ENCODE peak calls at places on chromosomes 7 and 10, in eight cellular contexts. H is upper lobe of right lung; X is fibroblast of lung; I is PC-3; T is effector memory CD4-positive, alpha-beta T cell; V is K562; D is endodermal cell; G is cardiac muscle cell. U is an unnamed sample.
A peak's percentile ranks its signal among the peaks of the same experiment; 100 is the strongest.

GRCh38 chr7:114789161-114789560 is 132.7 kb upstream of the MDFIC start:
- DNase-seq in T (no peak), I (peak; percentile 60), D (no peak), G (peak; percentile 28), X (peak; percentile 47), V (no peak), H (no peak), U (no peak)

GRCh38 chr10:87921934-87922688 is 58.7 kb downstream of the PTEN start:
- DNase-seq in I (no peak), D (no peak), V (no peak), X (no peak), T (no peak), G (no peak), H (no peak), U (no peak)

GRCh38 chr7:106952658-106953231 is 87.7 kb downstream of the PIK3CG start:
- DNase-seq in I (no peak), G (peak; percentile 7), X (no peak), D (peak; percentile 49), T (no peak), V (peak; percentile 85), H (no peak), U (no peak)

GRCh38 chr7:78433421-78433820 is 634.8 kb downstream of the PHTF2 start:
- DNase-seq in D (no peak), T (no peak), X (no peak), H (no peak), V (no peak), I (no peak), G (no peak), U (no peak)

GRCh38 chr7:148398844-148399365 is 191.7 kb upstream of the C7orf33 start:
- DNase-seq in H (no peak), V (no peak), D (no peak), G (no peak), T (no peak), X (no peak), I (peak; percentile 10), U (no peak)

GRCh38 chr7:16646427-16647081 is 573 bp downstream of the BZW2 start:
- DNase-seq in D (no peak), G (peak; percentile 24), I (peak; percentile 25), T (no peak), V (no peak), H (no peak), X (peak; percentile 11), U (peak; percentile 23)

GRCh38 chr10:1962025-1962424 is 224.7 kb upstream of the ADARB2 start:
- DNase-seq in T (no peak), I (no peak), D (peak; percentile 61), X (no peak), H (no peak), G (no peak), V (peak; percentile 10), U (no peak)

GRCh38 chr7:78539825-78540224 is 741.3 kb downstream of the PHTF2 start:
- DNase-seq in V (no peak), T (no peak), D (peak; percentile 57), X (no peak), H (no peak), I (no peak), G (no peak), U (no peak)

GRCh38 chr7:14747701-14748100 is 154.8 kb downstream of the DGKB start:
- DNase-seq in X (peak; percentile 24), G (peak; percentile 68), D (no peak), I (no peak), V (no peak), T (no peak), H (no peak), U (no peak)

GRCh38 chr10:4651404-4652037 is 174.5 kb upstream of the AKR1E2 start:
- DNase-seq in G (no peak), I (peak; percentile 24), V (no peak), H (no peak), X (peak; percentile 37), D (no peak), T (no peak), U (no peak)

GRCh38 chr10:27391325-27391724 is 112.8 kb upstream of the RAB18 start:
- DNase-seq in G (no peak), H (no peak), D (no peak), T (no peak), X (no peak), V (no peak), I (peak; percentile 81), U (no peak)

GRCh38 chr10:125157473-125157865 is 2.9 kb downstream of the CTBP2 start:
- DNase-seq in I (no peak), V (no peak), H (no peak), T (no peak), G (no peak), D (no peak), X (no peak), U (peak; percentile 10)

GRCh38 chr7:129825554-129826267 is 127.0 kb downstream of the UBE2H start:
- DNase-seq in I (peak; percentile 90), X (peak; percentile 58), D (peak; percentile 97), H (peak; percentile 95), T (peak; percentile 74), G (peak; percentile 71), V (peak; percentile 93), U (peak; percentile 93)

GRCh38 chr7:3075441-3075840 is 31.8 kb upstream of the CARD11 start:
- DNase-seq in X (no peak), V (no peak), D (no peak), G (no peak), H (no peak), T (no peak), I (no peak), U (no peak)
- H3K4me1 ChIP-seq in X (no peaks in the 10 kb centered on the region), V (no peaks in the 10 kb centered on the region), D (no peaks in the 10 kb centered on the region), G (no peaks in the 10 kb centered on the region), H (no peaks in the 10 kb centered on the region), T (no peaks in the 10 kb centered on the region), I (no peaks in the 10 kb centered on the region), U (no peaks in the 10 kb centered on the region)

GRCh38 chr10:100739516-100740368 is 5.6 kb upstream of the PAX2 start:
- DNase-seq in D (peak; percentile 89), V (no peak), T (no peak), H (peak; percentile 64), I (no peak), X (no peak), G (no peak), U (no peak)
- H3K4me1 ChIP-seq in D (peaks cover 18% of the 10 kb centered on the region), V (no peaks in the 10 kb centered on the region), T (peaks cover 27% of the 10 kb centered on the region), H (peaks cover 10% of the 10 kb centered on the region), I (no peaks in the 10 kb centered on the region), X (no peaks in the 10 kb centered on the region), G (no peaks in the 10 kb centered on the region), U (peaks cover 24% of the 10 kb centered on the region)

GRCh38 chr10:71888623-71889387 is 37.8 kb upstream of the PSAP start:
- DNase-seq in I (peak; percentile 42), G (peak; percentile 97), X (peak; percentile 85), V (peak; percentile 76), D (peak; percentile 79), T (no peak), H (peak; percentile 94), U (peak; percentile 83)

GRCh38 chr10:71889388-71889987 is 38.4 kb upstream of the PSAP start:
- DNase-seq in V (no peak), D (peak; percentile 61), X (no peak), H (no peak), G (no peak), T (no peak), I (peak; percentile 10), U (no peak)

GRCh38 chr10:71893258-71893815 is 42.3 kb upstream of the PSAP start:
- DNase-seq in G (no peak), V (no peak), I (no peak), D (no peak), T (no peak), X (no peak), H (no peak), U (no peak)

GRCh38 chr10:71891437-71891836 is 40.4 kb upstream of the PSAP start:
- DNase-seq in T (no peak), V (no peak), X (no peak), I (no peak), H (no peak), D (no peak), G (no peak), U (no peak)

DNA sequence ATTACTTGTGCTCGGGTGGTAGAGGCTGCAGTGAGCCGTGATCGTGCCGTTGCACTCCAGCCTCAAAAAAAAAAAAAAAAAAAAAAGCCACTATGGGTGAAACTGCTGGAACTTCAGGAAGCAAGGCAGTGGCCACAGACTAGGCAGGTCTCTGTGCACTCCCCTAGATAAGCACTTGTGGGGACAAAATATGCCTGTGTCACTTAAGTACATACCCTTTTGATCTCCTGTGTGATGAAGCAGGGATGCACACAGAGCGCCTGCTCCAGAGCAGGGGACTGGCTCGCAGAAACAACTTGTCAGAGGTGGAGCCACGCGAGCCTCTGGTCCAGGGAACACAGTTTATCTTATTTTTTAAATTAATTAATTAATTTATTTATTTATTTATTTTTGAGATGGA is 42.9 kb upstream of the PSAP start:
- DNase-seq in G (no peak), V (peak; percentile 91), I (no peak), D (no peak), T (no peak), X (no peak), H (no peak), U (no peak)
- H3K4me1 ChIP-seq in G (no peaks in the 10 kb centered on the region), V (peaks cover 21% of the 10 kb centered on the region), I (peaks cover 5% of the 10 kb centered on the region), D (no peaks in the 10 kb centered on the region), T (no peaks in the 10 kb centered on the region), X (no peaks in the 10 kb centered on the region), H (peaks cover 2% of the 10 kb centered on the region), U (peaks cover 5% of the 10 kb centered on the region)

GRCh38 chr7:5228066-5228465 is 38.0 kb downstream of the WIPI2 start:
- DNase-seq in H (no peak), G (no peak), T (no peak), V (no peak), X (no peak), I (no peak), D (no peak), U (no peak)
- H3K4me1 ChIP-seq in H (peaks cover 15% of the 10 kb centered on the region), G (peaks cover 7% of the 10 kb centered on the region), T (no peaks in the 10 kb centered on the region), V (no peaks in the 10 kb centered on the region), X (no peaks in the 10 kb centered on the region), I (no peaks in the 10 kb centered on the region), D (no peaks in the 10 kb centered on the region), U (peaks cover 19% of the 10 kb centered on the region)

GRCh38 chr10:132406750-132407149 is 9.8 kb downstream of the PWWP2B start:
- DNase-seq in T (no peak), G (no peak), V (no peak), H (no peak), I (no peak), D (no peak), X (no peak), U (no peak)

GRCh38 chr10:132405463-132405991 is 8.5 kb downstream of the PWWP2B start:
- DNase-seq in H (no peak), D (no peak), T (no peak), I (no peak), X (no peak), G (no peak), V (no peak), U (no peak)

GRCh38 chr10:132407243-132407746 is 10.3 kb downstream of the PWWP2B start:
- DNase-seq in G (no peak), D (no peak), X (no peak), T (no peak), V (no peak), H (peak; percentile 91), I (peak; percentile 17), U (peak; percentile 92)

GRCh38 chr10:132404911-132405462 is 8.0 kb downstream of the PWWP2B start:
- DNase-seq in I (no peak), H (peak; percentile 64), T (no peak), G (no peak), V (no peak), X (no peak), D (peak; percentile 88), U (no peak)

GRCh38 chr10:132406181-132406580 is 9.2 kb downstream of the PWWP2B start:
- DNase-seq in G (no peak), D (no peak), H (no peak), T (no peak), X (no peak), I (no peak), V (no peak), U (no peak)
- H3K4me1 ChIP-seq in G (peaks cover 22% of the 10 kb centered on the region), D (no peaks in the 10 kb centered on the region), H (peaks cover 55% of the 10 kb centered on the region), T (peaks cover 6% of the 10 kb centered on the region), X (peaks cover 2% of the 10 kb centered on the region), I (peaks cover 23% of the 10 kb centered on the region), V (no peaks in the 10 kb centered on the region), U (peaks cover 47% of the 10 kb centered on the region)

U was measured in testis.